ENCODE peak calls at places on chromosome 9, in nine cellular contexts. K is IMR-90, R is astrocyte of the spinal cord, L is lower leg skin, E is psoas muscle, M is AG09309, F is SK-N-SH, A is ovary, Q is heart right ventricle. N is an unnamed sample.

GRCh38 chr9:99296375-99296951 is 74.4 kb downstream of the SEC61B start:
- DNase-seq in K (no peak), R (no peak), L (no peak), E (peak), M (no peak), F (peak), A (peak), Q (peak), N (no peak)

GRCh38 chr9:84838879-84839278 is 169.3 kb downstream of the NTRK2 start:
- DNase-seq in K (no peak), R (no peak), L (no peak), E (no peak), M (no peak), F (no peak), A (no peak), Q (no peak), N (no peak)

GRCh38 chr9:304519-305185 is 90.0 kb downstream of the DOCK8 start:
- DNase-seq in K (no peak), R (no peak), L (no peak), E (no peak), M (no peak), F (no peak), A (no peak), Q (no peak), N (peak)

GRCh38 chr9:33042528-33042927 is 17.5 kb downstream of the DNAJA1 start:
- DNase-seq in K (no peak), R (no peak), L (no peak), E (no peak), M (no peak), F (no peak), A (no peak), Q (no peak), N (no peak)

GRCh38 chr9:33791117-33791516 is 4.2 kb upstream of the PRSS3 start:
- DNase-seq in K (peak), R (peak), L (no peak), E (no peak), M (no peak), F (no peak), A (no peak), Q (no peak), N (peak)

GRCh38 chr9:16119861-16120641 is 567.2 kb downstream of the CCDC171 start:
- DNase-seq in K (peak), R (peak), L (no peak), E (no peak), M (no peak), F (no peak), A (no peak), Q (no peak), N (peak)

GRCh38 chr9:71764438-71764837 is 3.9 kb downstream of the CEMIP2 start:
- DNase-seq in K (no peak), R (no peak), L (no peak), E (no peak), M (no peak), F (no peak), A (no peak), Q (no peak), N (no peak)

GRCh38 chr9:99873531-99873930 is 32.9 kb upstream of the STX17 start:
- DNase-seq in K (peak), R (peak), L (no peak), E (no peak), M (peak), F (no peak), A (no peak), Q (no peak), N (peak)

GRCh38 chr9:114813717-114814418 is 8.0 kb upstream of the TNFSF15 start:
- DNase-seq in K (no peak), R (no peak), L (no peak), E (no peak), M (no peak), F (no peak), A (no peak), Q (no peak), N (no peak)

GRCh38 chr9:117719161-117719560 is 15.0 kb downstream of the TLR4 start:
- DNase-seq in K (no peak), R (no peak), L (no peak), E (no peak), M (no peak), F (no peak), A (no peak), Q (no peak), N (no peak)

GRCh38 chr9:132094314-132094791 is 14.7 kb upstream of the MED27 start:
- DNase-seq in K (peak), R (peak), L (no peak), E (no peak), M (peak), F (no peak), A (no peak), Q (no peak), N (peak)

GRCh38 chr9:90810686-90811085 is 9.1 kb downstream of the SYK start:
- DNase-seq in K (no peak), R (no peak), L (no peak), E (no peak), M (no peak), F (no peak), A (no peak), Q (no peak), N (no peak)

GRCh38 chr9:131889437-131890244 is 149.8 kb upstream of the RAPGEF1 start:
- DNase-seq in K (no peak), R (no peak), L (peak), E (no peak), M (no peak), F (peak), A (no peak), Q (peak), N (no peak)

GRCh38 chr9:35891649-35892048 is 14.4 kb upstream of the HRCT1 start:
- DNase-seq in K (no peak), R (no peak), L (no peak), E (no peak), M (no peak), F (no peak), A (no peak), Q (no peak), N (peak)

DNA sequence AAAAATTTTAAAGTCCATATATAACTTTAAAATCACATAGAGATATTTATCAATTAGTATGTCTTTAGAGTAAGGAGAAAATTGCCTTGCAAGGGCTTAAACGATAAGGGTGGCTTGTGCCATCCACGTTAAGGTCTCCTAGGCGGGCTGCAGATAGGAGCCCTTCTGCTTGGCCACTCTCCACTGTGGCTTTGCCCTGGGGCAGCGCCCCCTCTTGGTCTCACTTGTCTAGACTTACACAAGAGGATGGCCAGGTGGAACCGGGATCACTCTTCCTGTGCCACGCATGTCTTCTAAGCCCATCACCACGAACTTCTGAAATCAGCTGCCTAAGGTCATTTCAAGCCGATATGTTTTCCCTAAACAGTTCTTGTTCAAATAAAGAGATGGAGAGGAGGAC is 2.9 kb downstream of the FPGS start:
- DNase-seq in K (no peak), R (no peak), L (no peak), E (no peak), M (no peak), F (peak), A (peak), Q (no peak), N (peak)
- TF ChIP-seq CTCF in K (peak), R (peak), L (no peak), E (no peak), M (peak), F (peak), A (no peak), Q (no peak), N (peak)

GRCh38 chr9:20684865-20685696 is 1.0 kb downstream of the FOCAD start:
- DNase-seq in K (peak), R (peak), L (no peak), E (no peak), M (peak), F (no peak), A (no peak), Q (no peak), N (peak)

GRCh38 chr9:20684035-20684864 is at the start of gene FOCAD:
- DNase-seq in K (peak), R (peak), L (peak), E (peak), M (peak), F (peak), A (peak), Q (peak), N (peak)

GRCh38 chr9:20689833-20690232 is 5.8 kb downstream of the FOCAD start:
- DNase-seq in K (no peak), R (no peak), L (no peak), E (no peak), M (no peak), F (no peak), A (no peak), Q (no peak), N (no peak)

GRCh38 chr9:20683351-20684034 is 566 bp upstream of the FOCAD start:
- DNase-seq in K (peak), R (peak), L (peak), E (peak), M (peak), F (peak), A (peak), Q (peak), N (peak)

DNA sequence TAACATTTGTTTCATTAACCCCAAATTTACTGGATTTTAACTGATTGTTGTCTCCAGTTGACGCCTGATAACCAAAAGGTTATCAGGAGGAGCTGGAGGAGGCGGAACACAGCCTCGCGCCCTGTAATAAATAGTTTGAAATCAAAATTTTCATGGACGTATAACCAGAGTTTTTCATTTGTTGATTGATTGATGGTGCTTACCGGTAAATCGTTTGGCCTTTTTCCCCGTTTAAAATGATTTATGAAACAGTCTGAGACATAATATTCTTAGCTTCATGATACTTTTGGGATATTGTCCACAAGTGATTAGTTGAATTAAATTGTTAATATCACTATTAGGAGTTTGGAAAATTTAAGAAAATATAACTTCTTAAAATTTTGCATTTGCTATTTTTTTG is 1.7 kb downstream of the FOCAD start:
- DNase-seq in K (no peak), R (no peak), L (no peak), E (no peak), M (no peak), F (no peak), A (no peak), Q (no peak), N (no peak)
- H3K4me3 ChIP-seq in K (no peak), R (no peak), L (no peak), E (peak), M (no peak), F (peak), A (no peak), Q (no peak), N (no peak)

GRCh38 chr9:134455951-134456739 is 129.9 kb downstream of the RXRA start:
- DNase-seq in K (peak), R (peak), L (peak), E (peak), M (peak), F (peak), A (peak), Q (peak), N (peak)
- TF ChIP-seq CTCF in K (no peak), R (peak), L (no peak), E (no peak), M (no peak), F (no peak), A (no peak), Q (no peak), N (no peak)

DNA sequence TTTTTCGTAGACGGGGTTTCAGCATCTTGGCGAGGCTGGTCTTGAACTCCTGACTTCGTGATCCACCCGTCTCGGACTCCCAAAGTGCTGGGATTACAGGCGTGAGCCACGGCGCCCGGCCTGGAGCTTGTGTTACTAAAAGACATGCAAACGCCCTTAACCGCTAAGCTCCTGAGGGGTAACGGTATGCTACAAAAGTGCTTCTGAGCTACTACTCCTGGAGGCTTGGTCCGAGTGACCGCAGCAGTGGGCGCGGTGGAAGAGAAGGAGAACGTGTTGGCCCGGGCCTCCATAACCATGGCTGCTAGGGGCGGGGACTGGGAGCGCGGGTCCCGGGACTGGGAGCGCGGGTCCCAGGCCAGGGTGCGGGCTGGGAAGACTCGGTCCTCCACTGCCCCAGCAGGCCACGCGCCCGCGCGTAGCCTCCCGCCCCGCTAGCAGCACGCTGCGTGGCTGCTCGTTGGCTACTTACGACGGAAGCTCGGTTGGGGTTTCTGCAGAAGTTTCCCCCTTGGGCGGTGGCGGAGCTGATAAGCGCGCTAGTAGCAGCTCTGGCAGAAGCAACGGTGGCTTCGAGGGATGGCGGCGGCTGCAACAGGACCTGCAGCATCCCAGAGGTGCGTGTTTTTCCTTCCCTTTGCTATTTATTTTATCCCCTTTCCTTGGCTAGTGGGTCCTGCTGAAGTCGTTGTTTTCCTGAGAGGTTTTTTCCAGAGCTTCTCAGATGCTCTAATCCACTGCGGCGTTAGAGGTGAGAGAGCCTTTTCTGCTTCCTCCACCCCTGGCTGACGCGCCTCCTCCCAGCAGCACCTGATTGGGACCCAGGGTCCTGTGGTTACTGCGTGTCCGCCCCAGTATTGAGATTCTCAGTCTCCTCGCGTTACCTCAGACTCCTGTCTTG is 69.3 kb upstream of the CCDC180 start:
- DNase-seq in K (peak), R (peak), L (peak), E (peak), M (peak), F (peak), A (peak), Q (peak), N (peak)
- H3K4me3 ChIP-seq in K (peak), R (peak), L (peak), E (peak), M (peak), F (peak), A (peak), Q (peak), N (peak)

GRCh38 chr9:136599074-136599531 is 53.3 kb upstream of the NOTCH1 start:
- DNase-seq in K (no peak), R (no peak), L (no peak), E (no peak), M (no peak), F (no peak), A (no peak), Q (no peak), N (peak)

GRCh38 chr9:136596630-136597031 is 50.8 kb upstream of the NOTCH1 start:
- DNase-seq in K (no peak), R (no peak), L (no peak), E (no peak), M (no peak), F (no peak), A (no peak), Q (no peak), N (no peak)

GRCh38 chr9:136597141-136597885 is 51.5 kb upstream of the NOTCH1 start:
- DNase-seq in K (no peak), R (no peak), L (no peak), E (no peak), M (no peak), F (no peak), A (no peak), Q (no peak), N (no peak)

GRCh38 chr9:136596219-136596616 is 50.4 kb upstream of the NOTCH1 start:
- DNase-seq in K (no peak), R (no peak), L (no peak), E (no peak), M (no peak), F (no peak), A (no peak), Q (no peak), N (no peak)

DNA sequence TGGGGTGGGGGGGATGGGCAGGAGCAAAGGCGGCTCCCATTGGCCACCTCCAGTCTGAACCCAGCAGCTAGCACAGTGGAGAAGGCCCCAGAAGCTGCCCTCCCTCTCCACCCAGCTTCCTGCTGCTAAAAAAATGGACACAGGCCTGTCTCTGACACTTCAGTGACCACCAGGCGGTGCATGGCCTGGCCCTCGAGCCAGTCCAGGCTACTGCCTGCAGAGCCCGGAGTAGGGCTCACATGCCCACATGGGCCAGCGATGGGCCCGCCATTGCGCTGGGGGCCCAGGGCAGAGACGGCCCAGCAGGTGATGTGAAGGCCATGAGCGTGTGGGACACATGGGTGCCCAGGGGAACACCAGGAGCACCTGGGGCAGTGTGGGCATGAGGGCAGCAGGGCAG is 52.1 kb upstream of the NOTCH1 start:
- DNase-seq in K (no peak), R (no peak), L (no peak), E (no peak), M (no peak), F (no peak), A (no peak), Q (no peak), N (no peak)
- TF ChIP-seq CTCF in K (no peak), R (peak), L (no peak), E (no peak), M (no peak), F (no peak), A (no peak), Q (no peak), N (no peak)

N was measured in epithelial cell of esophagus.